ENCODE peak calls at places on chromosomes 3 and 15, in five cellular contexts. U is NB4, Z is astrocyte of the cerebellum, X is tibial nerve, C is right lobe of liver. O is an unnamed sample.

GRCh38 chr15:60400957-60401356 is 3.2 kb upstream of the ANXA2 start:
- DNase-seq in U (no peak), Z (no peak), X (no peak), C (no peak), O (no peak)

GRCh38 chr3:42750834-42751233 is 22.2 kb downstream of the CCDC13 start:
- DNase-seq in C (no peak), U (no peak), X (no peak), Z (no peak), O (no peak)

GRCh38 chr15:24823473-24823872 is 131.3 kb upstream of the SNRPN start:
- DNase-seq in X (no peak), U (no peak), Z (no peak), C (no peak), O (no peak)

GRCh38 chr3:58731673-58732072 is 65.1 kb upstream of the FAM3D start:
- DNase-seq in U (no peak), X (no peak), C (no peak), Z (no peak), O (no peak)

GRCh38 chr15:33094336-33094735 is 100.2 kb downstream of the FMN1 start:
- DNase-seq in U (no peak), C (no peak), X (no peak), Z (no peak), O (no peak)

GRCh38 chr15:80121546-80121945 is 31.3 kb upstream of the FAH start:
- DNase-seq in Z (no peak), U (peak), C (no peak), X (no peak), O (no peak)

GRCh38 chr3:65534825-65535224 is 503.9 kb downstream of the MAGI1 start:
- DNase-seq in U (no peak), C (no peak), X (no peak), Z (no peak), O (no peak)

GRCh38 chr3:127286571-127287140 is 1.2 kb downstream of the PRR20G start:
- DNase-seq in Z (no peak), U (no peak), X (no peak), C (no peak), O (no peak)

GRCh38 chr3:68256635-68257034 is 602.2 kb upstream of the SUCLG2 start:
- DNase-seq in X (no peak), C (no peak), U (peak), Z (no peak), O (peak)

GRCh38 chr3:103787164-103787871 is 1352.5 kb downstream of the ZPLD1 start:
- DNase-seq in U (no peak), C (no peak), Z (no peak), X (no peak), O (no peak)

GRCh38 chr3:65473746-65474145 is 565.0 kb downstream of the MAGI1 start:
- DNase-seq in U (no peak), C (no peak), X (no peak), Z (no peak), O (no peak)

GRCh38 chr3:78977073-78977472 is 790.7 kb downstream of the ROBO1 start:
- DNase-seq in C (no peak), Z (no peak), X (no peak), U (no peak), O (no peak)

GRCh38 chr3:26613999-26614398 is 8.6 kb upstream of the LRRC3B start:
- DNase-seq in U (no peak), Z (no peak), C (no peak), X (no peak), O (no peak)

GRCh38 chr3:170598091-170598502 is 12.2 kb upstream of the SLC7A14 start:
- DNase-seq in X (no peak), U (no peak), Z (no peak), C (no peak), O (no peak)

GRCh38 chr15:90869601-90870353 is 1.4 kb downstream of the FURIN start:
- DNase-seq in Z (no peak), C (no peak), X (peak), U (peak), O (peak)

GRCh38 chr3:194397757-194398312 is 1.2 kb downstream of the GP5 start:
- DNase-seq in C (no peak), U (peak), Z (no peak), X (no peak), O (no peak)

GRCh38 chr3:35789039-35789438 is 149.7 kb downstream of the ARPP21 start:
- DNase-seq in C (no peak), Z (no peak), X (no peak), U (no peak), O (no peak)

GRCh38 chr3:29512620-29513019 is 231.7 kb downstream of the RBMS3 start:
- DNase-seq in U (no peak), C (no peak), Z (no peak), X (no peak), O (no peak)
- H3K4me3 ChIP-seq in U (no peak), C (no peak), Z (no peak), X (no peak), O (no peak)

GRCh38 chr3:39147374-39147709 is 6.0 kb downstream of the CSRNP1 start:
- DNase-seq in C (no peak), U (no peak), X (no peak), Z (no peak), O (no peak)

GRCh38 chr3:39149498-39150169 is 3.8 kb downstream of the CSRNP1 start:
- DNase-seq in Z (no peak), C (no peak), U (no peak), X (no peak), O (no peak)

GRCh38 chr3:39147711-39148115 is 5.7 kb downstream of the CSRNP1 start:
- DNase-seq in X (no peak), U (peak), C (no peak), Z (no peak), O (peak)

GRCh38 chr3:39149059-39149455 is 4.3 kb downstream of the CSRNP1 start:
- DNase-seq in X (no peak), Z (no peak), U (no peak), C (no peak), O (no peak)

GRCh38 chr3:39148116-39149058 is 5.0 kb downstream of the CSRNP1 start:
- DNase-seq in C (no peak), U (peak), X (no peak), Z (no peak), O (no peak)
- H3K4me3 ChIP-seq in C (no peak), U (peak), X (peak), Z (no peak), O (no peak)

DNA sequence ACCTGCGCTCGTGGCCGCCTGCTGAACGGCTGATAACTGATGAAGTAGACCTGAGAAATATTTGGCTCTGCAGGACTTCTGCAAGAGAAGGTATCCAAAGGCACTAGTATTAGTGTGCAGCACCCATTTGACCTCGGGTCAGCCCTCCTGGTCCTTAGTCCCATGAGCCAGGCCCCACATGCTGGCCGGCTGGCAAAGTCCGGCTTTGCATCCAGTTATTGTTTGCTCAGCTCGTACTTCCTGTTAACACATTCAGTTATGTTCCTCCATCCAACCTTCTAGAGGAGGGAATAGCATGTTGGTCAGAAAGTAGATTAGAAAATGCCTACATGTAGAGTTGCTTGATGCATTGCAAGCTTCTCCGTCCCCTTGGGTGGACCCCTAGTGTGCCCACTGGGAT is 385.7 kb upstream of the RGMA start:
- DNase-seq in C (no peak), Z (no peak), X (no peak), U (no peak), O (no peak)
- H3K4me3 ChIP-seq in C (no peak), Z (no peak), X (no peak), U (no peak), O (no peak)

DNA sequence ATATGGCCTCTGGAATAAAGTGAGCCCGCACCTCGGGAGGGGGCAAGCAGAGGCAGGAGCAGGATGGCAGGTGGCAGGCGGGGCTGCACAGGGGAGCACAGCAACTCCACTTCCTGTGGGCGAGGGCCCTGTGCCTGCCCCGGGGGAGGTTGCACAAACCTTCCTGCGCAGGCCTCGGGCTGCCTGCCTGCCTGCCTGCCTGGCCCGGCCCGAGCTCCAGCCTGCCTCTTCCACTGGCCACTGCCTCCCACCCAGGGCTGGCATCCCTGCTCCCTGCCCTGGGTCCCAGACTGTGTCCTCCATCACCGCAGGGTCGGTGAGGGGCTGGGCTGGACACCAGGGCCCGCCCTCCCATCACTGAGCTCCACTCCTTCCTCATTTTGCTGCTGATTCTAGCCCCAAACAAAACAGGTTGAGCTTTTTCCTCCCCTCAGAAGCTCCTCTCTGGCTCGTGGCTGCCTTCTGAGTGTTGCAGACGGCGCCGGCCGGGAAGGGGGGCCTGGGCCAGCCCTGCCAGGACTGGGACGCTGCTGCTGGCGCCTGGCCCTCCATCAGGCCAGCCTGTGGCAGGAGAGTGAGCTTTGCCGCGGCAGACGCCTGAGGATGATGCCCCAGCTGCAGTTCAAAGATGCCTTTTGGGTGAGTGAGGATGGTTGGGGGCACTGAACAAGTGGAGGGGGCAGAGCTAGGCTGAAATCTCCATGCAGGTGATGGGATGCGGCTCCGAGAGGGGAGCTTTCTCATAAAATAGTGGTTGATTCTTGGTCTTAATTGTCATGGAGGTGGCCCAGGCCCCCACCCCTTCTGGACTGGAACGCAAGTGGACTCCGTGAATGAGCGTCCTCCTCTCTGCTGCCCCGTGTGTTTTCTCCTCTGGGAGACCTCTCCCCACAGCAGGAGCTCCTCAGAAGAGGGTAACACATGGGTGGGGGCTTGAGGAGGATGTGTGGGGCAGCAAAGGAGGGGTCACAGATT is at the start of gene PSTPIP1:
- DNase-seq in Z (no peak), X (no peak), U (peak), C (peak), O (no peak)
- H3K4me3 ChIP-seq in Z (no peak), X (peak), U (peak), C (peak), O (no peak)

GRCh38 chr3:196896229-196896628 is 28.5 kb downstream of the SENP5 start:
- DNase-seq in Z (no peak), U (no peak), X (no peak), C (no peak), O (no peak)

GRCh38 chr3:196889844-196890243 is 22.1 kb downstream of the SENP5 start:
- DNase-seq in X (no peak), C (no peak), Z (no peak), U (no peak), O (no peak)

GRCh38 chr3:196894557-196895295 is 27.0 kb downstream of the SENP5 start:
- DNase-seq in C (no peak), X (no peak), U (peak), Z (no peak), O (no peak)

GRCh38 chr3:196886175-196886574 is 18.5 kb downstream of the SENP5 start:
- DNase-seq in X (no peak), Z (no peak), C (no peak), U (no peak), O (no peak)

GRCh38 chr3:196890309-196890708 is 22.6 kb downstream of the SENP5 start:
- DNase-seq in X (no peak), C (no peak), U (no peak), Z (no peak), O (no peak)
- H3K4me3 ChIP-seq in X (no peak), C (no peak), U (no peak), Z (no peak), O (no peak)

GRCh38 chr3:12885585-12885934 is 44.2 kb upstream of the RPL32 start:
- DNase-seq in U (no peak), X (no peak), C (no peak), Z (no peak), O (no peak)
- H3K4me3 ChIP-seq in U (no peak), X (no peak), C (no peak), Z (no peak), O (no peak)

O was measured in mucosa of descending colon.